ENCODE peak calls at places on chromosomes 11 and 22, in seven cellular contexts. Z is body of pancreas; C is gastrocnemius medialis; M is IMR-90; J is CD4-positive, alpha-beta T cell; R is lower lobe of right lung; K is heart right ventricle. S is an unnamed sample. For H3K27me3, the result is how much of the 10 kb centered on the place peaks cover.

GRCh38 chr22:29994027-29994715 is 86.1 kb upstream of the HORMAD2 start:
- DNase-seq in Z (no peak), C (no peak), M (peak), J (no peak), R (no peak), K (no peak), S (no peak)

GRCh38 chr11:130897262-130898182 is 18.8 kb downstream of the SNX19 start:
- DNase-seq in Z (peak), C (peak), M (peak), J (no peak), R (peak), K (peak), S (peak)

GRCh38 chr22:29269731-29270474 is 1.8 kb downstream of the EWSR1 start:
- DNase-seq in Z (no peak), C (no peak), M (peak), J (no peak), R (no peak), K (no peak), S (no peak)

GRCh38 chr11:76443254-76443935 is 1.4 kb upstream of the EMSY start:
- DNase-seq in Z (no peak), C (no peak), M (no peak), J (no peak), R (no peak), K (no peak), S (no peak)

GRCh38 chr11:131811380-131811779 is 441.0 kb downstream of the NTM start:
- DNase-seq in Z (no peak), C (no peak), M (no peak), J (no peak), R (no peak), K (no peak), S (no peak)

GRCh38 chr11:94193288-94193687 is 64.6 kb downstream of the PANX1 start:
- DNase-seq in Z (no peak), C (no peak), M (peak), J (no peak), R (no peak), K (no peak), S (no peak)

GRCh38 chr11:124179311-124179710 is 3.8 kb upstream of the OR10D3 start:
- DNase-seq in Z (no peak), C (no peak), M (no peak), J (no peak), R (no peak), K (no peak), S (no peak)

GRCh38 chr11:57776101-57776511 is 14.5 kb downstream of the CTNND1 start:
- DNase-seq in Z (no peak), C (no peak), M (peak), J (no peak), R (peak), K (peak), S (no peak)

GRCh38 chr11:75337195-75337654 is 14.2 kb downstream of the ARRB1 start:
- DNase-seq in Z (no peak), C (peak), M (peak), J (no peak), R (peak), K (no peak), S (peak)

DNA sequence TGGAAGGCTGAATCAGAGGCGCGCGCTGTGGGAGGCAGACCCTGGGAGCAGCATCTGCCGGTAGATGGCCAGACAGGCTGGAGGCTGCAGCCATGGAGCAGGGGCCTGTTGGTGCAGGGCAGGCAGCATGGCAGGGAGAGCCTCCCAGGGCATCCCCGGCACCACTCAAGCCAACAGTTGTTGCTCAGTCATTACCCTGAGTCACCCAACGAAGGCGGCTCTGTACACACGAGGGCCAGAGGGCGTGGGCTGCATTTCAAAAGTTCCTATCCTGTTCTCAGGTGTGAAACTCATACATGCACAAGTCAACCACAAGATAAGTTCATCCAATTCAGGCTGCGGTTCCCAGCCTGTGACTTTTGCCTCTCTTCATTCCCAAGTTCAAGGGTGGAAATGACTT is 2.6 kb downstream of the ANO1 start:
- DNase-seq in Z (no peak), C (no peak), M (no peak), J (no peak), R (no peak), K (no peak), S (no peak)
- H3K27me3 ChIP-seq in Z (under half), C (under half), M (under half), J (under half), R (under half), K (under half), S (under half)

GRCh38 chr11:1389932-1390587 is at the start of gene BRSK2:
- DNase-seq in Z (peak), C (no peak), M (no peak), J (peak), R (no peak), K (no peak), S (no peak)
- H3K27me3 ChIP-seq in Z (under half), C (under half), M (under half), J (under half), R (under half), K (under half), S (under half)

GRCh38 chr11:118155781-118156530 is 3.3 kb upstream of the SCN4B start:
- DNase-seq in Z (no peak), C (no peak), M (no peak), J (no peak), R (no peak), K (no peak), S (no peak)
- H3K27me3 ChIP-seq in Z (under half), C (under half), M (half or more), J (half or more), R (half or more), K (under half), S (under half)

GRCh38 chr11:11408436-11409221 is 55.6 kb upstream of the CSNK2A3 start:
- DNase-seq in Z (no peak), C (no peak), M (no peak), J (no peak), R (no peak), K (no peak), S (no peak)
- H3K27me3 ChIP-seq in Z (under half), C (under half), M (under half), J (under half), R (under half), K (under half), S (under half)

GRCh38 chr22:50553310-50553709 is 7.6 kb downstream of the KLHDC7B start:
- DNase-seq in Z (no peak), C (no peak), M (no peak), J (no peak), R (no peak), K (no peak), S (no peak)

GRCh38 chr22:50548913-50549790 is 3.5 kb downstream of the KLHDC7B start:
- DNase-seq in Z (no peak), C (no peak), M (no peak), J (no peak), R (peak), K (no peak), S (no peak)

GRCh38 chr22:50550395-50550794 is 4.7 kb downstream of the KLHDC7B start:
- DNase-seq in Z (no peak), C (no peak), M (no peak), J (no peak), R (no peak), K (no peak), S (no peak)

GRCh38 chr22:50548046-50548912 is 2.6 kb downstream of the KLHDC7B start:
- DNase-seq in Z (peak), C (no peak), M (no peak), J (peak), R (peak), K (no peak), S (no peak)

GRCh38 chr22:50551160-50551752 is 5.6 kb downstream of the KLHDC7B start:
- DNase-seq in Z (no peak), C (no peak), M (no peak), J (no peak), R (peak), K (no peak), S (no peak)
- H3K27me3 ChIP-seq in Z (under half), C (under half), M (half or more), J (under half), R (under half), K (under half), S (under half)

DNA sequence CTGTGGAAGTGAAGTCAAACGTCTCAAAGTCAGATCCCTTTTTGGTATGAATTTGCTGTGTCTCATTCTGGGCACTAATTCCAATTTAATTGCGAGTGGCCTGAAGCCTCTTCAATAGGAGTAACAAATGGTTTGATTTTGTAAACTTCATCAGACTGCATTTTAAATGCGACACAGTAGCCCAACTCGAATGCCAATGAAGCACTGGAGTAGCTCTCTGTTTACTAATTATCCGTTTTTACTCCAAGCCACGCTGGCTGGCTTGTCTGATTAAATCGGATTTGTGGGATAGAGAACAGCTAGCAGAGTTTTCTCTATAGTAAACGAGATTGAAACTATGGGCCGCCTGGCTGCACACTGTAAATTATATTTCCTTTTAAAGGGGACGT is 67.1 kb upstream of the NNMT start:
- DNase-seq in Z (no peak), C (no peak), M (no peak), J (no peak), R (no peak), K (no peak), S (no peak)
- H3K27me3 ChIP-seq in Z (under half), C (under half), M (under half), J (under half), R (under half), K (under half), S (under half)

DNA sequence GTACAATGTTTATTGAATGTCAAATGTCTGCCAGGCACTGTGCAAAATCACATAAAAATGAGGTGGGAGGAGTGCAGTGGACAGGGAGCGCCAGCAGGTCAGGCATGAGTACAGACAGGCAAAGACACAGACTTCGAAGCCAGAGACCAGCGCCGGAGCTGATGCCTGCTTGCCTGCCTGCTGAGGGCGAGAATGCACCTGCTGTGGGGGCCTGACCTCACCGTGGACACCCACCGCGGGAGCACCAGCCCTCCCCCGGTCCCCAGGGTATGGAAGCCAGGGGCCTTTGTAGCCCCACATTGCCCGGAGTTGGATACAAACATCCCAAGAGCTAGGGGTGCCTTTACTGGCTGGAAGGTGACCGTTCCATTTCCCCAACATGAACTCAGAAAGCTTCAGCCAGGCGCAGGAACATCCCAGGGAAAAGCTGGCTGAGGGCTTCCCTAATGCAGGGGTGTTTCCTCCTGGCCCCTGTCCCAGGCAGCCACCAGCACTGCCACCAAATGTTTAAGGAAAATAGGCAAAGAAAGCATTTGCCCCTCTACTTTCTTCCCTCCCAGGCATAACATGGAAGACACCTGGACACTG is 17.9 kb downstream of the IFITM10 start:
- DNase-seq in Z (no peak), C (no peak), M (no peak), J (no peak), R (no peak), K (no peak), S (no peak)
- H3K27me3 ChIP-seq in Z (under half), C (half or more), M (half or more), J (under half), R (half or more), K (half or more), S (under half)

DNA sequence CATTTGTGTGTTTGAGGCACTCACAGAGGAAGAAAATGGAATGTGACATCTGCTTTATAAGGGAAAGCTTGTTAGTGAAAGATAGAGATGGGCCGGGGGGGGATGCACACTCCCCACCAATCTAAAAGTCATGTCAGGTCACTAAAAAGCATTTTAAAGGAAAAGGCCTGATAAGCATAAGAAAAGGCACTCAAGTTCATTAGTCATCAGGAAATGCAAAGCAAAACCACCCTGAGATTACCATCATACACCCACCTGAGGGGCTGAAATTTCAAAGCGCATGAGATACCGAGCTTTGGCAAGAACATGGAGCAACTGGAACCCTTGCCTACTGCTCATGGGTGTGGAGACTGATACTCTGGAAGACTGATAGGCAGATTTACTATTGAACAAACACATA is 77.9 kb upstream of the ANO1 start:
- DNase-seq in Z (no peak), C (no peak), M (no peak), J (no peak), R (no peak), K (no peak), S (no peak)
- H3K27me3 ChIP-seq in Z (under half), C (under half), M (under half), J (under half), R (under half), K (under half), S (under half)

GRCh38 chr22:49044776-49045175 is 782.9 kb downstream of the BRD1 start:
- DNase-seq in Z (no peak), C (no peak), M (no peak), J (no peak), R (no peak), K (no peak), S (no peak)

GRCh38 chr22:49047461-49047860 is 780.2 kb downstream of the BRD1 start:
- DNase-seq in Z (no peak), C (no peak), M (peak), J (no peak), R (no peak), K (no peak), S (no peak)

GRCh38 chr22:49045276-49045675 is 782.4 kb downstream of the BRD1 start:
- DNase-seq in Z (no peak), C (no peak), M (no peak), J (no peak), R (no peak), K (no peak), S (no peak)

GRCh38 chr22:49046546-49047305 is 780.9 kb downstream of the BRD1 start:
- DNase-seq in Z (peak), C (no peak), M (no peak), J (no peak), R (no peak), K (peak), S (no peak)

GRCh38 chr22:49046000-49046545 is 781.6 kb downstream of the BRD1 start:
- DNase-seq in Z (no peak), C (no peak), M (no peak), J (no peak), R (no peak), K (no peak), S (no peak)
- H3K27me3 ChIP-seq in Z (under half), C (under half), M (under half), J (under half), R (under half), K (half or more), S (under half)

S was measured in right atrium auricular region.